ENCODE peak calls at places on chromosome 3, in eight cellular contexts. F is progenitor cell of endocrine pancreas, P is non-pigmented ciliary epithelial cell, T is EL, L is Right ventricle myocardium superior, G is A549, W is HL-60, Y is T-helper 17 cell. U is an unnamed sample.

GRCh38 chr3:46065294-46065705 is 38.0 kb upstream of the XCR1 start:
- DNase-seq in W (no peak), G (no peak), L (no peak), P (no peak), T (peak; percentile 16), Y (peak; percentile 78), F (no peak), U (peak; percentile 61)

GRCh38 chr3:73037369-73037699 is 24.1 kb upstream of the EBLN2 start:
- DNase-seq in G (no peak), Y (no peak), T (peak; percentile 72), P (no peak), L (no peak), F (no peak), W (no peak), U (no peak)

GRCh38 chr3:98577178-98577895 is 16.1 kb downstream of the CPOX start:
- DNase-seq in T (peak; percentile 84), P (peak; percentile 19), G (no peak), Y (no peak), F (no peak), W (no peak), L (no peak), U (no peak)

GRCh38 chr3:187318819-187319616 is 27.5 kb upstream of the MASP1 start:
- DNase-seq in Y (peak; percentile 12), F (peak; percentile 31), P (peak; percentile 46), W (peak; percentile 1), G (peak; percentile 33), T (peak; percentile 86), L (no peak), U (peak; percentile 2)

GRCh38 chr3:129486057-129487035 is 42.1 kb upstream of the RHO start:
- DNase-seq in L (no peak), W (no peak), Y (no peak), T (peak; percentile 43), G (no peak), P (no peak), F (no peak), U (no peak)

GRCh38 chr3:72657666-72658065 is 190.6 kb downstream of the SHQ1 start:
- DNase-seq in T (no peak), P (no peak), F (no peak), Y (no peak), L (no peak), W (no peak), G (no peak), U (peak; percentile 21)

GRCh38 chr3:39271363-39271762 is 8.5 kb downstream of the CX3CR1 start:
- DNase-seq in Y (no peak), L (no peak), P (no peak), T (no peak), W (no peak), F (no peak), G (no peak), U (no peak)

GRCh38 chr3:184320099-184320445 is 5.7 kb downstream of the EIF4G1 start:
- DNase-seq in L (peak; percentile 98), F (no peak), T (peak; percentile 98), W (no peak), G (peak; percentile 95), P (peak; percentile 89), Y (no peak), U (no peak)

GRCh38 chr3:16658004-16658932 is 53.0 kb upstream of the DAZL start:
- DNase-seq in F (no peak), W (peak; percentile 39), L (no peak), T (no peak), Y (no peak), G (no peak), P (no peak), U (no peak)

GRCh38 chr3:57161131-57161538 is 4.0 kb downstream of the IL17RD start:
- DNase-seq in W (no peak), L (no peak), F (no peak), T (no peak), P (no peak), G (no peak), Y (no peak), U (no peak)

GRCh38 chr3:185042357-185042756 is 110.5 kb downstream of the C3orf70 start:
- DNase-seq in G (no peak), T (no peak), W (no peak), F (no peak), P (no peak), L (no peak), Y (no peak), U (no peak)

GRCh38 chr3:161372321-161373260 is 1.3 kb upstream of the SPTSSB start:
- DNase-seq in L (peak; percentile 32), W (no peak), P (no peak), G (peak; percentile 20), T (peak; percentile 34), Y (no peak), F (peak; percentile 16), U (no peak)

GRCh38 chr3:51591231-51591630 is 52.7 kb downstream of the RAD54L2 start:
- DNase-seq in T (peak; percentile 60), F (no peak), L (no peak), P (no peak), W (no peak), G (no peak), Y (no peak), U (no peak)

GRCh38 chr3:143070977-143071551 is 48.5 kb upstream of the CHST2 start:
- DNase-seq in L (no peak), G (no peak), P (peak; percentile 65), W (no peak), T (peak; percentile 79), Y (no peak), F (no peak), U (no peak)